ENCODE peak calls at places on chromosome 9, in seven cellular contexts. O, K, B, C, Y, H and M are unnamed samples.
A peak's percentile ranks its signal among the peaks of the same experiment; 100 is the strongest.

GRCh38 chr9:132826131-132826530 is 52.0 kb downstream of the AK8 start:
- DNase-seq in K (no peak), H (no peak), O (no peak), C (no peak), B (no peak), Y (no peak), M (no peak)

GRCh38 chr9:114884787-114885452 is 45.5 kb downstream of the TNFSF8 start:
- DNase-seq in C (no peak), H (no peak), O (no peak), K (no peak), Y (no peak), B (no peak), M (no peak)

GRCh38 chr9:93255994-93256877 is 72.3 kb downstream of the WNK2 start:
- DNase-seq in B (no peak), H (peak; percentile 19), Y (no peak), K (no peak), C (no peak), O (no peak), M (no peak)

GRCh38 chr9:99824378-99825157 is 2.9 kb downstream of the NR4A3 start:
- DNase-seq in H (peak; percentile 63), C (peak; percentile 30), O (no peak), Y (peak; percentile 68), K (no peak), B (peak; percentile 40), M (peak; percentile 83)

GRCh38 chr9:128101690-128102089 is 25.8 kb downstream of the PTGES2 start:
- DNase-seq in B (no peak), C (no peak), Y (no peak), K (no peak), O (no peak), H (no peak), M (no peak)

GRCh38 chr9:120839146-120839545 is 3.6 kb downstream of the PSMD5 start:
- DNase-seq in O (no peak), K (no peak), B (no peak), C (no peak), H (no peak), Y (no peak), M (no peak)

GRCh38 chr9:4852419-4852818 is 59.7 kb downstream of the RCL1 start:
- DNase-seq in C (no peak), B (no peak), Y (no peak), O (no peak), H (no peak), K (no peak), M (no peak)

GRCh38 chr9:109417054-109417453 is 81.1 kb downstream of the PTPN3 start:
- DNase-seq in O (no peak), H (no peak), B (no peak), K (no peak), Y (no peak), C (no peak), M (no peak)

GRCh38 chr9:128824911-128825310 is 4.7 kb downstream of the SPOUT1 start:
- DNase-seq in C (no peak), H (no peak), K (no peak), B (no peak), Y (no peak), O (no peak), M (no peak)